ENCODE peak calls at places on chromosomes 12 and 14, in nine cellular contexts. One of them, this sample, is unnamed.

GRCh38 chr12:39581592-39581991 is 38.0 kb downstream of the ABCD2 start:
- DNase-seq in naive thymus-derived CD8-positive, alpha-beta T cell: no peak
- DNase-seq in NCI-H1105: no peak
- DNase-seq in mucosa of gallbladder: no peak
- DNase-seq in T-helper 1 cell: no peak
- DNase-seq in AG04450: no peak
- DNase-seq in cardiac fibroblast: peak
- DNase-seq in anterior cingulate cortex: no peak
- DNase-seq in NCI-H1048: no peak
- DNase-seq in this sample: no peak

GRCh38 chr12:52260351-52261210 is 13.9 kb upstream of the KRT86 start:
- DNase-seq in naive thymus-derived CD8-positive, alpha-beta T cell: no peak
- DNase-seq in NCI-H1105: no peak
- DNase-seq in mucosa of gallbladder: no peak
- DNase-seq in T-helper 1 cell: no peak
- DNase-seq in AG04450: peak
- DNase-seq in cardiac fibroblast: no peak
- DNase-seq in anterior cingulate cortex: peak
- DNase-seq in NCI-H1048: no peak
- DNase-seq in this sample: no peak

GRCh38 chr12:10130042-10130441 is at the start of gene CLEC7A:
- DNase-seq in naive thymus-derived CD8-positive, alpha-beta T cell: no peak
- DNase-seq in NCI-H1105: no peak
- DNase-seq in mucosa of gallbladder: no peak
- DNase-seq in T-helper 1 cell: no peak
- DNase-seq in AG04450: no peak
- DNase-seq in cardiac fibroblast: no peak
- DNase-seq in anterior cingulate cortex: no peak
- DNase-seq in NCI-H1048: no peak
- DNase-seq in this sample: no peak

GRCh38 chr12:107929436-107929835 is 154.9 kb downstream of the ASCL4 start:
- DNase-seq in naive thymus-derived CD8-positive, alpha-beta T cell: no peak
- DNase-seq in NCI-H1105: no peak
- DNase-seq in mucosa of gallbladder: no peak
- DNase-seq in T-helper 1 cell: no peak
- DNase-seq in AG04450: no peak
- DNase-seq in cardiac fibroblast: peak
- DNase-seq in anterior cingulate cortex: no peak
- DNase-seq in NCI-H1048: no peak
- DNase-seq in this sample: no peak

GRCh38 chr12:103282124-103282523 is 213.6 kb downstream of the C12orf42 start:
- DNase-seq in naive thymus-derived CD8-positive, alpha-beta T cell: no peak
- DNase-seq in NCI-H1105: no peak
- DNase-seq in mucosa of gallbladder: no peak
- DNase-seq in T-helper 1 cell: no peak
- DNase-seq in AG04450: no peak
- DNase-seq in cardiac fibroblast: no peak
- DNase-seq in anterior cingulate cortex: no peak
- DNase-seq in NCI-H1048: no peak
- DNase-seq in this sample: no peak

GRCh38 chr12:29743072-29743471 is 40.7 kb downstream of the TMTC1 start:
- DNase-seq in naive thymus-derived CD8-positive, alpha-beta T cell: no peak
- DNase-seq in NCI-H1105: no peak
- DNase-seq in mucosa of gallbladder: no peak
- DNase-seq in T-helper 1 cell: no peak
- DNase-seq in AG04450: no peak
- DNase-seq in cardiac fibroblast: no peak
- DNase-seq in anterior cingulate cortex: no peak
- DNase-seq in NCI-H1048: no peak
- DNase-seq in this sample: no peak

GRCh38 chr14:54252072-54252730 is 144.6 kb upstream of the CDKN3 start:
- DNase-seq in naive thymus-derived CD8-positive, alpha-beta T cell: no peak
- DNase-seq in NCI-H1105: no peak
- DNase-seq in mucosa of gallbladder: no peak
- DNase-seq in T-helper 1 cell: no peak
- DNase-seq in AG04450: peak
- DNase-seq in cardiac fibroblast: peak
- DNase-seq in anterior cingulate cortex: no peak
- DNase-seq in NCI-H1048: no peak
- DNase-seq in this sample: no peak

GRCh38 chr12:623172-623864 is 39.9 kb downstream of the NINJ2 start:
- DNase-seq in naive thymus-derived CD8-positive, alpha-beta T cell: no peak
- DNase-seq in NCI-H1105: no peak
- DNase-seq in mucosa of gallbladder: no peak
- DNase-seq in T-helper 1 cell: no peak
- DNase-seq in AG04450: no peak
- DNase-seq in cardiac fibroblast: no peak
- DNase-seq in anterior cingulate cortex: no peak
- DNase-seq in NCI-H1048: no peak
- DNase-seq in this sample: no peak

GRCh38 chr14:82806426-82806825 is 1272.8 kb upstream of the SEL1L start:
- DNase-seq in naive thymus-derived CD8-positive, alpha-beta T cell: no peak
- DNase-seq in NCI-H1105: no peak
- DNase-seq in mucosa of gallbladder: no peak
- DNase-seq in T-helper 1 cell: no peak
- DNase-seq in AG04450: no peak
- DNase-seq in cardiac fibroblast: no peak
- DNase-seq in anterior cingulate cortex: no peak
- DNase-seq in NCI-H1048: no peak
- DNase-seq in this sample: no peak

GRCh38 chr14:52071675-52072074 is 2.8 kb upstream of the NID2 start:
- DNase-seq in naive thymus-derived CD8-positive, alpha-beta T cell: no peak
- DNase-seq in NCI-H1105: no peak
- DNase-seq in mucosa of gallbladder: no peak
- DNase-seq in T-helper 1 cell: no peak
- DNase-seq in AG04450: no peak
- DNase-seq in cardiac fibroblast: peak
- DNase-seq in anterior cingulate cortex: no peak
- DNase-seq in NCI-H1048: no peak
- DNase-seq in this sample: no peak

This sample was measured in colonic mucosa.